ENCODE peak calls at places on chromosomes 4 and X, in four cellular contexts. F is HepG2, I is A549, R is K562. N is an unnamed sample.

GRCh38 chr4:103244251-103244650 is 46.1 kb upstream of the CENPE start:
- DNase-seq in F (no peak), R (no peak), I (no peak), N (no peak)

GRCh38 chr4:174398728-174399127 is 115.0 kb downstream of the CEP44 start:
- DNase-seq in R (no peak), I (peak; percentile 51), F (no peak), N (no peak)

GRCh38 chr4:16820304-16820703 is 78.1 kb downstream of the LDB2 start:
- DNase-seq in R (no peak), I (no peak), F (no peak), N (no peak)

GRCh38 chr4:145287351-145287750 is 107.0 kb upstream of the OTUD4 start:
- DNase-seq in I (no peak), R (no peak), F (no peak), N (no peak)

GRCh38 chrX:150899191-150899757 is 806 bp upstream of the CD99L2 start:
- DNase-seq in I (peak; percentile 26), R (peak; percentile 13), F (no peak), N (peak; percentile 40)

GRCh38 chrX:136630881-136631280 is 17.1 kb upstream of the CD40LG start:
- DNase-seq in R (no peak), F (no peak), I (no peak), N (no peak)

GRCh38 chrX:49838374-49838773 is 9.3 kb downstream of the PAGE4 start:
- DNase-seq in R (peak; percentile 9), I (peak; percentile 34), F (peak; percentile 37), N (peak; percentile 24)

GRCh38 chr4:188658958-188659522 is 519.8 kb downstream of the TRIML1 start:
- DNase-seq in R (peak; percentile 7), F (no peak), I (no peak), N (peak; percentile 68)

GRCh38 chr4:153258750-153259149 is 54.5 kb downstream of the TRIM2 start:
- DNase-seq in R (no peak), F (no peak), I (no peak), N (no peak)

GRCh38 chrX:116272328-116272727 is 101.8 kb downstream of the AGTR2 start:
- DNase-seq in I (peak; percentile 94), R (no peak), F (no peak), N (no peak)

GRCh38 chr4:26854701-26855100 is 5.9 kb upstream of the STIM2 start:
- DNase-seq in I (no peak), R (no peak), F (no peak), N (no peak)

GRCh38 chrX:51257490-51257889 is 75.1 kb upstream of the NUDT10 start:
- DNase-seq in I (no peak), F (no peak), R (no peak), N (no peak)

GRCh38 chr4:168336837-168337549 is 18.4 kb upstream of the DDX60 start:
- DNase-seq in I (no peak), R (no peak), F (no peak), N (no peak)

DNA sequence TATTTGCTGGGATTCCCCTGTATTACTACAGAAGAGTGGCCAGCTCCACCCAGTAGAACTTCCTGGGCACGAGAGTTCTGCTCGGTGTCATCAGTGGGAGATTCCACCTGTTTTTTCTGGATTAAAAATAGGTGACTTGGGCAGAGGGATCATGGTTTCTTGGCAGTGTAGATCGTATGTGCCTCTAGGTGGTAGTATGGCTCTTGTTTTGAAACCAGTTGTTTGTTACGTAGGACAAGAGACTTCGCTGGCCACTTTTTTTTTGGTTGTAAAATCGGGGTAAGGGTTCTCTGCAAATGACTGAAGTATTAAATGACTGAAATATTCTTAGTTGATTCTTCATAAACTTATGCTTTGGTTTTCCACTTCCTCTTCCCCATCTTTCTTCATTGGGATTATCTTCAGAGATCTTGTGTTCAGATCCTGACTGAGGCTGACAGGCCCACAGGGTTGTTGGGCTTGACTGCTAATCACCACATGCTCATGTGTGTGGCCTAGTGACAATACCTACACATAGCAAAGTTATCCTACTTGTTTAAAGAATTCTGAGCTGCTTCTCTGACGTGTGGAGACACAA is 43.8 kb upstream of the WDR1 start:
- DNase-seq in I (peak; percentile 13), R (peak; percentile 33), F (peak; percentile 18), N (no peak)
- TF ChIP-seq HMGXB4 in I (no peak), R (no peak), F (no peak), N (no peak)

GRCh38 chrX:29941292-29941691 is 274.1 kb upstream of the MAGEB2 start:
- DNase-seq in F (peak; percentile 4), I (no peak), R (no peak), N (no peak)

GRCh38 chrX:29940750-29941149 is 274.6 kb upstream of the MAGEB2 start:
- DNase-seq in I (no peak), F (no peak), R (no peak), N (no peak)

GRCh38 chrX:29935455-29935854 is 279.9 kb upstream of the MAGEB2 start:
- DNase-seq in R (no peak), F (no peak), I (no peak), N (no peak)
- TF ChIP-seq HMGXB4 in R (no peak), F (no peak), I (no peak), N (no peak)

GRCh38 chr4:86855572-86855971 is 6.4 kb upstream of the SLC10A6 start:
- DNase-seq in I (peak; percentile 14), F (no peak), R (no peak), N (no peak)
- TF ChIP-seq HMGXB4 in I (no peak), F (no peak), R (no peak), N (no peak)

GRCh38 chrX:45517090-45517973 is 316.7 kb upstream of the DIPK2B start:
- DNase-seq in R (no peak), I (peak; percentile 36), F (peak; percentile 16), N (no peak)
- TF ChIP-seq HMGXB4 in R (no peak), I (no peak), F (no peak), N (no peak)

DNA sequence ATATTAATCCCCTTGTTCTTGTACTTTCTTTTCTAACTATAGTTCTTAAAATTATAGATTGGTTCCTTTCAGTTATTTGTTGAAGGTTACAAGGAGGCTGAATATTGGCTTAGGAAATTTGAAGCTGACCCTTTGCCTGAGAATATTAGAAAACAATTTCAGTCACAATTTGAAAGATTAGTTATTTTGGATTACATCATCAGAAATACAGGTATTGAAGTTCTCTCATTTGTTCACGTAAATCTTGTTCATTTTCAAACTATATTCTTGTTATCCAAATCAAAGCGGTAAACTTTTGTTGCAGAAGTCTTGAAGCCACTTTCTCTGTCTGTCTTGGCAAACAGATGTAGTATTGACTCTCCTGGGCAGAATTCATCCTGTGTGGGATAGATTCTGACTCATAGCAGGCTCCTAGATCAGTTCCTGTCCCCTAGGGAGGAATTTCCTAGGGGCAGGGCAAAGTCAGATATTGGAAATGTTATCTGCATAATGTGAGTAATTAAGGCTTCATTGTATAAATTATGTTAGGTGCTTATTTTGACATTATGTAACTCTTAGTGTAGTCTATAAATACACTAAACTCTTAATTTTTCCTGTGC is 25.2 kb downstream of the PI4K2B start:
- DNase-seq in R (no peak), F (no peak), I (no peak), N (no peak)
- TF ChIP-seq HMGXB4 in R (no peak), F (no peak), I (no peak), N (no peak)

GRCh38 chr4:83240379-83240875 is 44.2 kb downstream of the COQ2 start:
- DNase-seq in I (no peak), F (no peak), R (no peak), N (no peak)

GRCh38 chr4:83238849-83239248 is 45.7 kb downstream of the COQ2 start:
- DNase-seq in F (no peak), I (no peak), R (no peak), N (no peak)

GRCh38 chr4:83241132-83241531 is 43.5 kb downstream of the COQ2 start:
- DNase-seq in I (no peak), R (no peak), F (no peak), N (no peak)

GRCh38 chr4:83237591-83237990 is 47.0 kb downstream of the COQ2 start:
- DNase-seq in I (no peak), R (no peak), F (no peak), N (no peak)

DNA sequence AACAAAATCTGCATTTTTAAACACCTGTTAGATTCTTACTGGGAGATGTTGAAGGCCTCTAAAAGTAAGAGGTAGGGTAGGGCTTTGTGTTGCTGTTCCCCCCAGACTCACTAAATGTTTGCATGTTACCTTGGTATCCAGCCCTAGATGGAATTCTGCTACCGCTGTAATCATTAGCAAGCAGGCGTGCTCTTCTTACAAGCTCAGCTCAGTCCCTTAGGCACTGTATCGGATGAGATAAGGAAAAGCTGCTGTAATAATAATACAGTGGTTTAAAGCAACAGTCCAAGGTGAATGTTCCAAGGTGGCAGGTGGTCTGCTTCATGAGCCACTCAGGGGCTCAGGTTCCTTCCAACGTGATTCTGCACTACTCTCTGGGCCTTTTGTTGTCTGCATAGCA is 46.2 kb downstream of the COQ2 start:
- DNase-seq in F (no peak), R (no peak), I (no peak), N (no peak)
- TF ChIP-seq HMGXB4 in F (no peak), R (no peak), I (no peak), N (no peak)

GRCh38 chrX:476724-477075 is 90.0 kb upstream of the PPP2R3B start:
- DNase-seq in R (no peak), F (no peak), I (no peak), N (no peak)
- TF ChIP-seq HMGXB4 in R (no peak), F (no peak), I (no peak), N (no peak)

DNA sequence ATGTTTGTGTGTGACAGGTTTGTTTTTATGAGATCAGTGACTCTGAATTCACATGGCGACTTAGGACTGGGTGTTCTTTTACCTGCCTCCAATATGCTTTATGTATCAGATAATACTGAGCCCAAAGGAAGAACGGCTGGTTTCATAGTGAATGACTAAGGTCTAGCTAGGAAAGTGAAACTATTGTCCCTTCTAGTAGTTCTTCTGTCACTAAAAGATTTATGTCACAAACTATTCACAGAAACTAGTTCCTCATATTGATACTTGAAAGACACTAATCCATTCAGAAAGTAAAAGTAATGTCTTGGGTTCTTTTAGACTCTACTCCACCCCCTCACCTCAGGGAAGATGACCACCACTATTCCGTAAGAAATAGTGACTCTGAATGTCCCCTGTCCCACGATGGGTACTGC is 81.7 kb downstream of the EGF start:
- DNase-seq in I (no peak), R (no peak), F (no peak), N (no peak)
- TF ChIP-seq HMGXB4 in I (no peak), R (no peak), F (no peak), N (no peak)

GRCh38 chr4:151407466-151408379 is 1.3 kb upstream of the FHIP1A start:
- DNase-seq in F (no peak), I (no peak), R (no peak), N (peak; percentile 22)
- TF ChIP-seq HMGXB4 in F (no peak), I (no peak), R (no peak), N (no peak)